ENCODE peak calls at places on chromosome 1, in four cellular contexts. One of them, this sample, is unnamed.

GRCh38 chr1:242824435-242824834 is 299.9 kb upstream of the PLD5 start:
- DNase-seq in mesenchymal stem cell: no peak
- DNase-seq in mesendoderm: peak
- DNase-seq in IMR-90: no peak
- DNase-seq in this sample: no peak

GRCh38 chr1:171161431-171161830 is 23.7 kb upstream of the FMO2 start:
- DNase-seq in IMR-90: no peak
- DNase-seq in mesenchymal stem cell: peak
- DNase-seq in mesendoderm: no peak
- DNase-seq in this sample: no peak

GRCh38 chr1:174912243-174912642 is 87.5 kb upstream of the CACYBP start:
- DNase-seq in mesenchymal stem cell: no peak
- DNase-seq in IMR-90: no peak
- DNase-seq in mesendoderm: no peak
- DNase-seq in this sample: no peak

GRCh38 chr1:89810880-89811279 is 10.0 kb upstream of the LRRC8D start:
- DNase-seq in mesendoderm: no peak
- DNase-seq in IMR-90: no peak
- DNase-seq in mesenchymal stem cell: no peak
- DNase-seq in this sample: no peak

GRCh38 chr1:101178341-101178687 is 58.5 kb upstream of the S1PR1 start:
- DNase-seq in mesendoderm: no peak
- DNase-seq in mesenchymal stem cell: no peak
- DNase-seq in IMR-90: no peak
- DNase-seq in this sample: no peak

GRCh38 chr1:228315945-228316588 is 90.6 kb downstream of the TRIM11 start:
- DNase-seq in mesendoderm: no peak
- DNase-seq in IMR-90: no peak
- DNase-seq in mesenchymal stem cell: no peak
- DNase-seq in this sample: no peak

GRCh38 chr1:83029916-83030315 is 969.0 kb downstream of the TTLL7 start:
- DNase-seq in mesenchymal stem cell: peak
- DNase-seq in mesendoderm: no peak
- DNase-seq in IMR-90: no peak
- DNase-seq in this sample: no peak

GRCh38 chr1:7786785-7787184 is 2.7 kb downstream of the PER3 start:
- DNase-seq in IMR-90: no peak
- DNase-seq in mesendoderm: no peak
- DNase-seq in mesenchymal stem cell: no peak
- DNase-seq in this sample: no peak

GRCh38 chr1:76639181-76639580 is 228.1 kb upstream of the ST6GALNAC5 start:
- DNase-seq in mesendoderm: no peak
- DNase-seq in mesenchymal stem cell: no peak
- DNase-seq in IMR-90: no peak
- DNase-seq in this sample: no peak

DNA sequence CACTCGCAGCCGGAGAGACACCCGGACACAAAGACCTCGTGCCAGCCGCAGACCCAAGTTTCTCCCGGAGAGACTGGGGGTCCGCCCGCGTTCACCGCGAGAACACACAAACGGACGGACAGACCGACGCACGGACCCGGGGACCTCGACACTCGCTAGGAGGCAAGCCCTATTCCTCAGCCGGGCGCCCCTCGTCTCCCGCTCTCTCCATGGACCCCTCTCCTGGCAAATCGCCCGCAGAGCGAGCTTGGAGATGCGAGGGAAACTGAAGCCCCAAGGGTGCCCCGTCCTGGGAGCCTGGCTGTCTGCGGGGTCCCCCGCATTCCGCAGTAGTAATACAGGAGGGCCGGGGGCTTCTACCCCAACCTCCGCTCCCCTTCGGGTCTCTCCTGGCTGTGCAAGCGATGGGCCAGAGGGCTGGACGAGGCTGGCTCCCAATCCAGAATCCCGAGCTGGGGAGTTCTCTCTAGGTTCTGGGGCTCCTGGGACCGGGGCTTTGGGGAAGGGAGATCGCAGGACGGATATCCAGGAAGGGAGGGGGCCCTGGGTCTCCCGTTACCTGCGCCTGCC is 533 bp downstream of the SYT6 start:
- DNase-seq in mesenchymal stem cell: peak
- DNase-seq in mesendoderm: peak
- DNase-seq in IMR-90: no peak
- DNase-seq in this sample: no peak
- H3K4me3 ChIP-seq in mesenchymal stem cell: peak
- H3K4me3 ChIP-seq in mesendoderm: peak
- H3K4me3 ChIP-seq in IMR-90: no peak
- H3K4me3 ChIP-seq in this sample: peak

GRCh38 chr1:59328353-59328752 is 31.5 kb downstream of the FGGY start:
- DNase-seq in IMR-90: no peak
- DNase-seq in mesenchymal stem cell: no peak
- DNase-seq in mesendoderm: no peak
- DNase-seq in this sample: no peak

GRCh38 chr1:59329412-59330053 is 32.6 kb downstream of the FGGY start:
- DNase-seq in IMR-90: no peak
- DNase-seq in mesenchymal stem cell: no peak
- DNase-seq in mesendoderm: peak
- DNase-seq in this sample: no peak

GRCh38 chr1:59322394-59323179 is 25.7 kb downstream of the FGGY start:
- DNase-seq in mesendoderm: no peak
- DNase-seq in IMR-90: no peak
- DNase-seq in mesenchymal stem cell: no peak
- DNase-seq in this sample: no peak

GRCh38 chr1:59318271-59318865 is 21.5 kb downstream of the FGGY start:
- DNase-seq in mesenchymal stem cell: no peak
- DNase-seq in IMR-90: no peak
- DNase-seq in mesendoderm: no peak
- DNase-seq in this sample: no peak

DNA sequence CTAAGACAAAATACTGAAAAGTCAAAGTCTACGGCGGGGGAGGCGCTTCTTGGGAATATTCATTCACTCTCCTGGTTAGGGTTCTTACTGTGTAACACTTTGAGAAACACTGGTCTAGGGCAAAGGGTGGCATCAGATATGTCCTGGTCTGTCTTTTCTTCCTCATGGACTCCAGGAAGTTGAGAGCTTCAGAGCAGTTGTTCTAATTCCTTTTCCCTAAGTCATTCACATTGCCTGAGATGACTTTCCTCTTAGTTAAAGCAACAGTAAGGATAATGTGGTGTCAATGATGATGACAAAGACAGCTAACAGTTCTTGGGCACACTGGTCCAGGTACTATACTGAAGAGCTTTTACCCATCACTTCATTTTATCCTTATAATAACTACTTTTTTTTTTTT is 27.0 kb downstream of the FGGY start:
- DNase-seq in mesendoderm: no peak
- DNase-seq in IMR-90: peak
- DNase-seq in mesenchymal stem cell: no peak
- DNase-seq in this sample: no peak
- H2AK5ac ChIP-seq in mesendoderm: no peak
- H2AK5ac ChIP-seq in IMR-90: no peak
- H2AK5ac ChIP-seq in mesenchymal stem cell: no peak
- H2AK5ac ChIP-seq in this sample: no peak

DNA sequence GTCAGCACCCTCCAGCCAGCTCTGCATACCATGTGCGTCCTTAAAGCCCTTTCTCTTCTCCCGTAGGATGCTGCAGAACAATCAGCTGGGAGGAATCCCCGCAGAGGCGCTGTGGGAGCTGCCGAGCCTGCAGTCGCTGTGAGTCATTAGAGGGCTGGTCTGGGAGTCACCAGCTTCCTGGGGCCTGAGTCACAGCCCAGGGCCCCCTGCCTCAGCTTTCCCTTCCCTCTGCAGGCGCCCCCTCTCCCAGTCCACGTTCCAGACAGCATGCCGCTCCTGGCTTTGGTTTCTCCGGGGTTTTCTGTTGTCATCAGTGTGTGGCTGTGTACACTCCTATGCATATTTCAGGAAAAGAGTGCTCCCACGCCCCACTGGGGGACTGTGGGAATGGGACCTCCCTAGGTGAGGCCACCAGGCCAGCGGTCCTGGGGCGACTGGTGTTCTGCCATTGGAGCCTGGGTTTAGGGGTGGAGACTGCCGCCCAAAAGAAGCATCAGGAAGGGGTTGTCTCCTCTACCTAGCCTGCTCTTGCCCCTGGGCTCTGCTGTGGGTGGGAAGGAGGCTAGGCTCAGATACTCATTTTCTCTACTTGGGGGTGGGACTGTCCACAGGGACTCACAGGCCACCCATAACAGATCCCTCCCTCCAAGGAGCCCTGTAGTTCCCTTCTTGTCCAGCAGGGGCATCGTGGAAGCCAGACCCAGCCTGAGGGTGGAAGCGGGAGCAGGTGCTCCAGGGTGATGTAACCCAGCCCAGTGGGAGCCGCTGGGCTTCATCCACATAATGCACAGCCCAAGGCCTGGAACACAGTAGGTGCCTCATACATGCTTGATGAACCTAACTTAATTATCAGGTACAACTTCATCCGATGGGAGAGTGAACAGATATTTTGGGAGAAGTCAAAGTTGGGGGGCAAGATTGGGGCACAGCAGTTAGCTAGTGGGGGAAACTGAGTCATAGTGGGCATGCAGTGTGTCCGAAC is 42.5 kb downstream of the LGR6 start:
- DNase-seq in mesendoderm: peak
- DNase-seq in IMR-90: peak
- DNase-seq in mesenchymal stem cell: peak
- DNase-seq in this sample: peak
- H3K4me3 ChIP-seq in mesendoderm: no peak
- H3K4me3 ChIP-seq in IMR-90: no peak
- H3K4me3 ChIP-seq in mesenchymal stem cell: peak
- H3K4me3 ChIP-seq in this sample: no peak

DNA sequence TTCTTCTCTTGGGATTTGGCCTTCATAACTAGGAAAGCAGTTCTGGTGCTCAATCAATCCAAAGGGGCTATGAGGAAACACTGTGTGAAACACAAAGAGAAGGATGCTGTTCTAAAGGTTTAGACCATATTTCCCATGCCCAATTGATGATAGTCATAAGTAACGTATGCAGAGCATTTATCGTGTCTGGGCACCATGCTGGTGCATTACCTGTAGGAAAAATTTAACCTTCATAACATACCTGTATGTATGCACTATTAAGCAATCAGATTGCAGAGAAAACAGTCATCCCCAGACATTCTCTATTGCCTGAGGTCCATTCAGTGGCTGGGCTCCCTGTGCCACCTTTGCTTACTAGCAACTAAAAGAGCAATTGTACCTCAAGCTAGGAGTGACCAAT is 381.4 kb downstream of the PLPP3 start:
- DNase-seq in mesenchymal stem cell: no peak
- DNase-seq in IMR-90: no peak
- DNase-seq in mesendoderm: no peak
- DNase-seq in this sample: no peak
- H2AK5ac ChIP-seq in mesenchymal stem cell: no peak
- H2AK5ac ChIP-seq in IMR-90: no peak
- H2AK5ac ChIP-seq in mesendoderm: no peak
- H2AK5ac ChIP-seq in this sample: no peak

DNA sequence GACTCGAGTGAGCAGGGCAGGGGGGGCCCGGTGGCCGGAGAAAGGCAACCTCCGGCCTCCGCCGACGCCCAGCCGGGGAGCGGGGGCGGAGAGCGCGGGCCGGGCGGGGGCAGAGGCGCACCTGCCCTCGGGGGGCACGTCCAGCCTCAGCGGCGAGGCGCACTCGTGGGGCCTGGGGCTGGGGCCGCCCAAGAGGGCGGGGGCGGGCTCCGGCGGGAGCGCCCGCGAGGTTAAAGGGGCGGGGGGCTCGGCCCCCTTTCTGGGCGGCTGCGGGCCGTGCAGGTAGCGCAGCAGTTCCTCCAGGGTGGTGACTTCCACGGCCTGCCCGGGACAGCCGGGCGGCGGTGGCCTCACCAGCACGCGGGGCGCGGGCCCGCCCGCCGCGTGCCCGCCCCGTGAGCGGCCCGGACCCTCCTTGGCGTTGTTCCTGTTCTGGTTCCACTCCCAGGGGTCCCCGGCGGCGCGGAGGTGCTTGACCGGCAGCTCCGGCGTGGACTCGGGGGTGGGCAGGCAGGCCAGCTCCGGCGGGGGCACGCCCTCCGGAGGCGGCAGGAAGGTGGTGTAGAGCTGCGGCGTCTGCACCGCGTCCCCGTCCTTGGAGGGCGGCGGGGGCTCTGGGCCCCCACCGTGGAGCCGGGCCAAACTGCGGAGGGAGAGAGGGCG is 13.6 kb downstream of the SEMA6C start:
- DNase-seq in mesenchymal stem cell: no peak
- DNase-seq in mesendoderm: no peak
- DNase-seq in IMR-90: no peak
- DNase-seq in this sample: no peak
- H3K4me3 ChIP-seq in mesenchymal stem cell: no peak
- H3K4me3 ChIP-seq in mesendoderm: no peak
- H3K4me3 ChIP-seq in IMR-90: no peak
- H3K4me3 ChIP-seq in this sample: no peak

GRCh38 chr1:204084247-204084772 is 11.4 kb downstream of the SOX13 start:
- DNase-seq in mesenchymal stem cell: no peak
- DNase-seq in mesendoderm: peak
- DNase-seq in IMR-90: no peak
- DNase-seq in this sample: no peak
- H2AK5ac ChIP-seq in mesenchymal stem cell: no peak
- H2AK5ac ChIP-seq in mesendoderm: no peak
- H2AK5ac ChIP-seq in IMR-90: no peak
- H2AK5ac ChIP-seq in this sample: peak

GRCh38 chr1:112375701-112376100 is 20.3 kb upstream of the CTTNBP2NL start:
- DNase-seq in mesendoderm: no peak
- DNase-seq in IMR-90: no peak
- DNase-seq in mesenchymal stem cell: no peak
- DNase-seq in this sample: no peak

GRCh38 chr1:112371770-112372169 is 24.2 kb upstream of the CTTNBP2NL start:
- DNase-seq in IMR-90: peak
- DNase-seq in mesenchymal stem cell: no peak
- DNase-seq in mesendoderm: no peak
- DNase-seq in this sample: no peak

GRCh38 chr1:112370981-112371380 is 25.0 kb upstream of the CTTNBP2NL start:
- DNase-seq in IMR-90: no peak
- DNase-seq in mesendoderm: no peak
- DNase-seq in mesenchymal stem cell: no peak
- DNase-seq in this sample: no peak

GRCh38 chr1:112369389-112370285 is 26.4 kb upstream of the CTTNBP2NL start:
- DNase-seq in IMR-90: peak
- DNase-seq in mesendoderm: peak
- DNase-seq in mesenchymal stem cell: peak
- DNase-seq in this sample: peak

GRCh38 chr1:112373841-112374240 is 22.2 kb upstream of the CTTNBP2NL start:
- DNase-seq in mesendoderm: no peak
- DNase-seq in mesenchymal stem cell: no peak
- DNase-seq in IMR-90: no peak
- DNase-seq in this sample: no peak
- H3K4me3 ChIP-seq in mesendoderm: no peak
- H3K4me3 ChIP-seq in mesenchymal stem cell: no peak
- H3K4me3 ChIP-seq in IMR-90: no peak
- H3K4me3 ChIP-seq in this sample: no peak

GRCh38 chr1:154607748-154608521 is at the start of gene ADAR:
- DNase-seq in mesenchymal stem cell: peak
- DNase-seq in mesendoderm: peak
- DNase-seq in IMR-90: peak
- DNase-seq in this sample: peak
- H2AK5ac ChIP-seq in mesenchymal stem cell: no peak
- H2AK5ac ChIP-seq in mesendoderm: peak
- H2AK5ac ChIP-seq in IMR-90: peak
- H2AK5ac ChIP-seq in this sample: no peak

This sample was measured in neuronal stem cell.